ENCODE peak calls at places on chromosomes 5 and 9, in six cellular contexts. L is H9, H is astrocyte of the spinal cord, A is cardiac fibroblast, P is CD14-positive monocyte, K is neural crest cell. S is an unnamed sample.

GRCh38 chr5:172616730-172617129 is 24.3 kb upstream of the NEURL1B start:
- DNase-seq in L (no peak), H (no peak), A (peak; percentile 86), P (no peak), K (no peak), S (no peak)

GRCh38 chr9:14027114-14027812 is 286.7 kb downstream of the NFIB start:
- DNase-seq in L (no peak), H (no peak), A (peak; percentile 28), P (no peak), K (no peak), S (peak; percentile 73)

GRCh38 chr5:148826082-148826971 is at the start of gene ADRB2:
- DNase-seq in L (peak; percentile 98), H (peak; percentile 89), A (peak; percentile 87), P (peak; percentile 92), K (peak; percentile 74), S (peak; percentile 99)

GRCh38 chr5:77645158-77645994 is 6.9 kb upstream of the OTP start:
- DNase-seq in L (peak; percentile 66), H (no peak), A (no peak), P (no peak), K (no peak), S (no peak)

GRCh38 chr5:174222891-174223290 is 177.4 kb downstream of the NSG2 start:
- DNase-seq in L (peak; percentile 74), H (no peak), A (no peak), P (no peak), K (no peak), S (no peak)

GRCh38 chr5:38079625-38080402 is 178.5 kb upstream of the EGFLAM start:
- DNase-seq in L (no peak), H (no peak), A (no peak), P (no peak), K (no peak), S (no peak)

GRCh38 chr5:154644745-154645411 is 110.3 kb upstream of the LARP1 start:
- DNase-seq in L (no peak), H (no peak), A (no peak), P (no peak), K (no peak), S (no peak)

GRCh38 chr9:114279693-114280092 is 43.2 kb upstream of the ORM1 start:
- DNase-seq in L (no peak), H (no peak), A (no peak), P (no peak), K (no peak), S (no peak)

GRCh38 chr9:126151031-126151670 is 175.5 kb upstream of the MVB12B start:
- DNase-seq in L (peak; percentile 5), H (no peak), A (peak; percentile 2), P (no peak), K (no peak), S (no peak)

GRCh38 chr9:652896-653295 is 188.6 kb upstream of the DMRT1 start:
- DNase-seq in L (no peak), H (no peak), A (peak; percentile 79), P (no peak), K (no peak), S (peak; percentile 79)

GRCh38 chr9:89612566-89613278 is 7.9 kb downstream of the GADD45G start:
- DNase-seq in L (no peak), H (no peak), A (no peak), P (no peak), K (no peak), S (no peak)

GRCh38 chr9:113712053-113712452 is 164.1 kb upstream of the ZNF618 start:
- DNase-seq in L (no peak), H (peak; percentile 55), A (peak; percentile 28), P (no peak), K (no peak), S (peak; percentile 68)

GRCh38 chr5:43121565-43122484 is 1.1 kb downstream of the ZNF131 start:
- DNase-seq in L (no peak), H (peak; percentile 55), A (peak; percentile 55), P (no peak), K (peak; percentile 49), S (peak; percentile 43)
- TF ChIP-seq CTCF in L (no peak), H (no peak), A (no peak), P (no peak), K (peak; percentile 1), S (no peak)

DNA sequence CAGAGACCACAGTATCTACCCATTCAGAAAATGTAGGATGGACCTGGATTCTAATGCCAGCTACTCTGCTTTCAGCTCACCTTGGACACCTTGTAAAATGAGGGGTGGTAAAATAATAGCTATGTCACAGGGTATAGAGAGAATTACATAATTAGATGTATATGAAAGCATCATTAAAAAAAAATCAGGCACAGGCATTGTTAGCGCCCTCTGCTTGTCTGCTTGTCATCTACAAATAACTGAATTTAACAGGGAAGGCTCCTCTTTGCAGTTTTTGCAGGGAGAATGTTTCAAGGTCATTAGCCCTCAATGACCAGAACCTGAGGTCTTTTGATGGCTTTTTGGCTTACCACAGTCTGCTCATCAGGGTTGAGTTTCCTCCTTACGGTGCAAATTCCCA is 58.0 kb downstream of the GPR21 start:
- DNase-seq in L (no peak), H (no peak), A (no peak), P (no peak), K (no peak), S (no peak)
- TF ChIP-seq CTCF in L (peak; percentile 54), H (peak; percentile 20), A (no peak), P (no peak), K (no peak), S (no peak)

GRCh38 chr5:122419195-122419894 is 107.3 kb downstream of the SNCAIP start:
- DNase-seq in L (no peak), H (no peak), A (no peak), P (no peak), K (no peak), S (no peak)

GRCh38 chr5:122413722-122414121 is 101.7 kb downstream of the SNCAIP start:
- DNase-seq in L (no peak), H (no peak), A (no peak), P (no peak), K (no peak), S (no peak)

GRCh38 chr5:122415030-122415429 is 103.0 kb downstream of the SNCAIP start:
- DNase-seq in L (no peak), H (no peak), A (no peak), P (no peak), K (no peak), S (no peak)

GRCh38 chr5:122412966-122413365 is 100.9 kb downstream of the SNCAIP start:
- DNase-seq in L (no peak), H (no peak), A (no peak), P (no peak), K (no peak), S (no peak)

GRCh38 chr5:122415481-122416120 is 103.6 kb downstream of the SNCAIP start:
- DNase-seq in L (peak; percentile 77), H (peak; percentile 72), A (peak; percentile 84), P (no peak), K (peak; percentile 47), S (peak; percentile 86)
- TF ChIP-seq CTCF in L (peak; percentile 83), H (peak; percentile 84), A (peak; percentile 80), P (no peak), K (peak; percentile 75), S (peak; percentile 87)

GRCh38 chr5:52562473-52562872 is 225.2 kb upstream of the ITGA1 start:
- DNase-seq in L (no peak), H (no peak), A (no peak), P (no peak), K (no peak), S (no peak)

GRCh38 chr5:52564594-52564993 is 223.1 kb upstream of the ITGA1 start:
- DNase-seq in L (no peak), H (no peak), A (no peak), P (no peak), K (no peak), S (no peak)

GRCh38 chr5:52560366-52560765 is 227.3 kb upstream of the ITGA1 start:
- DNase-seq in L (no peak), H (peak; percentile 4), A (no peak), P (no peak), K (no peak), S (peak; percentile 12)
- TF ChIP-seq CTCF in L (peak; percentile 27), H (no peak), A (no peak), P (no peak), K (peak; percentile 62), S (peak; percentile 28)

DNA sequence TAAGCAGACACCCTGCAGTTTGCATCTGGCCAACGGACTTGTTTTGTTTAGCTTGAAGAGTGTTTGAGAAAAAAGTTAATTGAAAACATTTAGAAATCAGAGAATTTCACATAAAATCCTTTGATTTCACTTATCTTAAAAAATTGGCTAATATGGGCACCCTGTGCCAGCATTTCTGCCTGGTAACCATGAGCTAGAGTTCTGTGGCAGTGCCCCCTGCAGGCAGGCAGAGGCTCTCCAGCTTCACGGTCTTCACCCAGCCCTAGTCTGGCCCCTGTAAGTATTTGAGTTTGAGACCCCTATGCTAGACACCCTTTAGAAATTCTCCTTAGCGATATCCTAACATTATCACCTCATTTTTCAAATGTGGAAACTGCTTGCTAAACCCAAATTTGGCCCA is 18.8 kb upstream of the FANCC start:
- DNase-seq in L (peak; percentile 55), H (no peak), A (peak; percentile 30), P (no peak), K (peak; percentile 18), S (no peak)
- TF ChIP-seq CTCF in L (peak; percentile 86), H (peak; percentile 46), A (peak; percentile 60), P (peak; percentile 50), K (peak; percentile 57), S (peak; percentile 27)

GRCh38 chr5:85549836-85550599 is 1067.7 kb upstream of the COX7C start:
- DNase-seq in L (no peak), H (no peak), A (no peak), P (peak; percentile 30), K (no peak), S (no peak)
- TF ChIP-seq CTCF in L (no peak), H (no peak), A (no peak), P (no peak), K (no peak), S (no peak)

S was measured in MCF 10A.